ENCODE peak calls at places on chromosomes 4 and X, in ten cellular contexts. Y is neuronal stem cell; W is mesenchymal stem cell; T is H9; N is CD8-positive, alpha-beta T cell; O is breast epithelium; U is ovary; E is effector memory CD4-positive, alpha-beta T cell; L is A549; P is CD4-positive, alpha-beta memory T cell. V is an unnamed sample.

GRCh38 chr4:57023104-57023503 is 44.4 kb downstream of the POLR2B start:
- DNase-seq in Y (no peak), W (peak), T (no peak), N (no peak), O (no peak), U (no peak), E (no peak), L (no peak), P (no peak), V (no peak)

GRCh38 chr4:53693408-53693807 is 102.1 kb upstream of the LNX1 start:
- DNase-seq in Y (no peak), W (no peak), T (no peak), N (no peak), O (no peak), U (no peak), E (no peak), L (peak), P (no peak), V (no peak)

GRCh38 chr4:38868055-38868965 is 704 bp downstream of the FAM114A1 start:
- DNase-seq in Y (peak), W (peak), T (peak), N (no peak), O (no peak), U (peak), E (no peak), L (peak), P (no peak), V (peak)

GRCh38 chr4:158676076-158676475 is 4.0 kb downstream of the ETFDH start:
- DNase-seq in Y (no peak), W (no peak), T (no peak), N (no peak), O (no peak), U (no peak), E (no peak), L (no peak), P (no peak), V (no peak)

GRCh38 chr4:35966558-35966957 is 277.8 kb downstream of the ARAP2 start:
- DNase-seq in Y (no peak), W (peak), T (no peak), N (no peak), O (no peak), U (no peak), E (no peak), L (no peak), P (no peak), V (no peak)

GRCh38 chrX:108167211-108167872 is 75.8 kb downstream of the ATG4A start:
- DNase-seq in Y (no peak), W (peak), T (no peak), N (no peak), O (no peak), U (no peak), E (no peak), L (peak), P (no peak), V (no peak)

GRCh38 chr4:153248641-153249198 is 44.5 kb downstream of the TRIM2 start:
- DNase-seq in Y (no peak), W (no peak), T (peak), N (no peak), O (no peak), U (no peak), E (no peak), L (no peak), P (no peak), V (peak)

GRCh38 chr4:138919094-138919936 is 96.3 kb upstream of the NOCT start:
- DNase-seq in Y (peak), W (peak), T (peak), N (no peak), O (peak), U (peak), E (peak), L (peak), P (no peak), V (peak)

GRCh38 chr4:130812117-130812765 is 1716.3 kb downstream of the C4orf33 start:
- DNase-seq in Y (no peak), W (no peak), T (no peak), N (no peak), O (no peak), U (no peak), E (no peak), L (no peak), P (no peak), V (no peak)

GRCh38 chr4:12534684-12535083 is 949.5 kb downstream of the RAB28 start:
- DNase-seq in Y (no peak), W (no peak), T (no peak), N (no peak), O (no peak), U (no peak), E (no peak), L (no peak), P (no peak), V (no peak)

GRCh38 chr4:129415001-129415400 is 319.0 kb downstream of the C4orf33 start:
- DNase-seq in Y (no peak), W (no peak), T (no peak), N (no peak), O (no peak), U (no peak), E (no peak), L (no peak), P (no peak), V (no peak)

GRCh38 chrX:20523626-20524312 is 257.1 kb upstream of the RPS6KA3 start:
- DNase-seq in Y (no peak), W (no peak), T (no peak), N (no peak), O (no peak), U (no peak), E (no peak), L (no peak), P (peak), V (no peak)

GRCh38 chr4:80322716-80323115 is 12.8 kb upstream of the CFAP299 start:
- DNase-seq in Y (no peak), W (peak), T (no peak), N (no peak), O (no peak), U (no peak), E (no peak), L (no peak), P (no peak), V (no peak)

GRCh38 chrX:41890026-41890423 is 33.3 kb downstream of the CASK start:
- DNase-seq in Y (no peak), W (no peak), T (no peak), N (no peak), O (no peak), U (no peak), E (no peak), L (no peak), P (no peak), V (no peak)

GRCh38 chrX:134512566-134512965 is 52.6 kb downstream of the HPRT1 start:
- DNase-seq in Y (no peak), W (peak), T (no peak), N (no peak), O (no peak), U (no peak), E (no peak), L (peak), P (no peak), V (no peak)

GRCh38 chr4:1872918-1873269 is 1.7 kb downstream of the NSD2 start:
- DNase-seq in Y (no peak), W (peak), T (no peak), N (no peak), O (no peak), U (no peak), E (no peak), L (no peak), P (no peak), V (no peak)

GRCh38 chr4:28822163-28822562 is 1898.0 kb upstream of the PCDH7 start:
- DNase-seq in Y (no peak), W (no peak), T (no peak), N (no peak), O (no peak), U (no peak), E (no peak), L (no peak), P (no peak), V (no peak)

GRCh38 chr4:147019061-147019460 is 73.4 kb upstream of the TTC29 start:
- DNase-seq in Y (peak), W (peak), T (peak), N (peak), O (peak), U (no peak), E (peak), L (peak), P (peak), V (peak)

GRCh38 chr4:2796261-2797187 is 3.6 kb downstream of the SH3BP2 start:
- DNase-seq in Y (no peak), W (peak), T (no peak), N (peak), O (peak), U (peak), E (no peak), L (peak), P (no peak), V (peak)

GRCh38 chrX:110402091-110402854 is 43.6 kb downstream of the RTL9 start:
- DNase-seq in Y (no peak), W (peak), T (peak), N (no peak), O (peak), U (no peak), E (no peak), L (peak), P (no peak), V (peak)

GRCh38 chr4:158042591-158043030 is 130.2 kb downstream of the GASK1B start:
- DNase-seq in Y (no peak), W (peak), T (no peak), N (no peak), O (no peak), U (no peak), E (no peak), L (no peak), P (no peak), V (no peak)

GRCh38 chr4:80362578-80363181 is 27.1 kb downstream of the CFAP299 start:
- DNase-seq in Y (peak), W (peak), T (peak), N (peak), O (no peak), U (peak), E (no peak), L (peak), P (peak), V (no peak)

GRCh38 chr4:38319456-38320348 is 344.3 kb upstream of the KLF3 start:
- DNase-seq in Y (peak), W (peak), T (peak), N (peak), O (peak), U (peak), E (peak), L (peak), P (peak), V (peak)

GRCh38 chr4:56817840-56818491 is 3.5 kb downstream of the SPINK2 start:
- DNase-seq in Y (no peak), W (peak), T (no peak), N (peak), O (no peak), U (no peak), E (no peak), L (no peak), P (peak), V (no peak)

GRCh38 chrX:17738002-17738713 is 865 bp downstream of the SCML1 start:
- DNase-seq in Y (peak), W (peak), T (peak), N (peak), O (peak), U (peak), E (peak), L (peak), P (peak), V (peak)

GRCh38 chr4:43242611-43243010 is 350.1 kb downstream of the GRXCR1 start:
- DNase-seq in Y (no peak), W (peak), T (no peak), N (no peak), O (no peak), U (no peak), E (no peak), L (no peak), P (no peak), V (no peak)

GRCh38 chr4:158169516-158169915 is 3.3 kb downstream of the GASK1B start:
- DNase-seq in Y (no peak), W (no peak), T (no peak), N (no peak), O (no peak), U (no peak), E (no peak), L (no peak), P (no peak), V (no peak)

GRCh38 chr4:76127754-76128153 is 20.4 kb downstream of the NUP54 start:
- DNase-seq in Y (no peak), W (no peak), T (no peak), N (no peak), O (no peak), U (no peak), E (no peak), L (no peak), P (no peak), V (no peak)

GRCh38 chr4:76120199-76120598 is 28.0 kb downstream of the NUP54 start:
- DNase-seq in Y (no peak), W (no peak), T (no peak), N (no peak), O (no peak), U (no peak), E (no peak), L (no peak), P (no peak), V (no peak)

GRCh38 chr4:76125816-76126215 is 22.4 kb downstream of the NUP54 start:
- DNase-seq in Y (no peak), W (no peak), T (no peak), N (no peak), O (no peak), U (no peak), E (no peak), L (no peak), P (no peak), V (no peak)
- H3K27ac ChIP-seq in Y (no peak), W (no peak), T (no peak), N (no peak), O (no peak), U (no peak), E (no peak), L (no peak), P (no peak), V (no peak)

DNA sequence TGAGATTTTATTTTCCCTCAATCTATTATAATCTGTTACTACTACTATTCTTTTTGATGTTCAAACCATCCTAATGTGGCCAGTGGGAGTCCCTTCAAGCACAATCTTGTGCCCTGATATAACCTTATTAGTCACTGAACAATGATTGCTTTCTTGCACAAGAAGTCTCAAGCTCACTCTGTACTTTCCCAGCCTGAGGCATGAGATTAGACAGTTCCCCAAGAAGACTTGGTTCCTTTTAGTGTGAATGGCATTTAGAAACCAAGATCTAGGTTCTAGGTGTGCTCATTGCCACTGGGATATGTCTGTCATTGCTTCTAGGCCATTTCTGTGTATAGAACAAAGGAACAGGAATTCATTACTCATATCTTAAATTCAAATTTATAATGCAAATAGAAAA is 28.0 kb upstream of the RBM41 start:
- DNase-seq in Y (no peak), W (peak), T (no peak), N (no peak), O (no peak), U (no peak), E (no peak), L (peak), P (no peak), V (no peak)
- H3K27ac ChIP-seq in Y (no peak), W (no peak), T (no peak), N (no peak), O (no peak), U (no peak), E (no peak), L (no peak), P (no peak), V (no peak)

DNA sequence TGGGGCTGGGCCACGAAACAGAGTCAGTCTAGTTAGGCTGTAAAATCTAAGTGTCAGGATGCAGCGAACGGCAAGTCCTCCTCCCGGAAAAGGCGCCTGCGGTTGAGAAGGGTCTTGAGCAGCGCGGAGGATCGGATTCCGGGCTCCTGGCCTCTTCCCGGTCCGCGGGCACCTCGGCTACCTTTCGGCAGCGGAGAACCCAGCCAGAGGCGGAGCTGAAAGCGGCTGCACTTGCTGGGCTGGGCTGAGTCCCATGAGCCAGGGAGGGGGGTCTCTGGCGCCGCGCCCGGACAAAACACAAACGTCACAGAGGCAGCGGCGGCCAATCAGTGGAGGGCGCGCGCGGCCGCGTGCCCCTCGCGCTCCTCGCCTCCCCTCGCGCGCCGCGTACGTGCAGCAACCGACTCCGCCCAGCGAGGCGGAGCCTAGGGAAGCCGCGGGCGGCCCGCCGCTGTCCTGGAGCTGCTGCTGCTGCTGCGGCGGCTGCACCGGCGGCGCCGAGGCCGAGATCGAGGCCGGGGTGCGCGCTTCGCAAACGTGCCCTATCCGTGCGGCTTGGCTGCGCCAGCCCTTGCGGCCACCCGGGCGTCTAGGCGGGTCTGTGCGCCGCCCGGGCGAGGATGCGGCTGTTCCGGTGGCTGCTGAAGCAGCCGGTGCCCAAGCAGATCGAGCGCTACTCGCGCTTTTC is at the start of gene PDK3:
- DNase-seq in Y (peak), W (peak), T (peak), N (peak), O (peak), U (peak), E (peak), L (peak), P (peak), V (peak)
- H3K27ac ChIP-seq in Y (no peak), W (peak), T (peak), N (peak), O (peak), U (peak), E (peak), L (peak), P (peak), V (peak)

GRCh38 chr4:46123872-46124755 is at the start of gene GABRG1:
- DNase-seq in Y (peak), W (no peak), T (peak), N (no peak), O (no peak), U (peak), E (no peak), L (no peak), P (no peak), V (no peak)
- H3K27ac ChIP-seq in Y (no peak), W (no peak), T (no peak), N (no peak), O (no peak), U (no peak), E (no peak), L (no peak), P (no peak), V (no peak)

GRCh38 chr4:78417603-78418002 is 134.0 kb upstream of the ANXA3 start:
- DNase-seq in Y (no peak), W (no peak), T (no peak), N (no peak), O (no peak), U (no peak), E (no peak), L (no peak), P (no peak), V (no peak)
- H3K27ac ChIP-seq in Y (peak), W (no peak), T (no peak), N (no peak), O (no peak), U (no peak), E (no peak), L (no peak), P (no peak), V (no peak)

DNA sequence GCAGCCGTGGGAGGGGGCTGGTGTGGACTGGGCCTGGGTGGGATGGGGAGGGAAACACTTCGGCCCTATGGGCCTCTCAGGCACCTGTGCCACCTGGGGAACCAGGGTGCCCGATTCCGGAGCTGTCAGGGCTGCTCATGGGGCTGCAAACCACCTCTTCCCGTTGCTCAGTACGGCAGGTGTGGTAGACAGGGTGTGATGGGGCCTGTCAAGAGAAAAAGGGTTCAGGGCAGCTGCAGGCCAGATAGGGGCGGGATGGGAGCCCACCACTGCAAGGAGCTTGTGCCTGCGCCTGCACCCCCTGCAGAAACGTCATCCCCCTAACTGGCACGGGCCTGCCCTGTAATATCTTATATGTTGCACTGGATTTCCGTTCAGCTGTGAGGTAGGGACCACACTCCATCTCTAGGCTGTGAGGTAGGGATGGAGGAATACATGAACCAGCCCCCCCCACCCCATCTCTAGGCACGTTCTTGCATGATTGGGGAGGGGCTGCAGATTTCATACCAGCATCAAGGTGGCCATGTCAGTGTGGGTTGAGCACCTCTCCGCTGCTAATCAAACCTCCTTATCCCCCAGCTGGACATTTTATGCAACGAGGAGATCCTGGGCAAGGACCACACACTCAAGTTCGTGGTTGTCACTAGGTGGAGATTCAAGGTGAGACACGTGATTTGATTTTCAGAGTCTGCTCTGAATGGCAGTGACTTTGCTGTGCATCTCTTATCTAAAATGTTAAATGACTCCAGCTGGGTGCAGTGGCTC is 59.0 kb downstream of the PCGF3 start:
- DNase-seq in Y (no peak), W (no peak), T (no peak), N (no peak), O (no peak), U (no peak), E (no peak), L (no peak), P (no peak), V (peak)
- H3K27ac ChIP-seq in Y (no peak), W (peak), T (no peak), N (no peak), O (no peak), U (no peak), E (no peak), L (no peak), P (no peak), V (no peak)

V was measured in heart left ventricle.